ENCODE peak calls at places on chromosomes 4 and X, in seven cellular contexts. D is heart left ventricle, L is psoas muscle, U is fibroblast of pulmonary artery, P is hepatocyte, A is Peyer's patch, E is ascending aorta. K is an unnamed sample.

GRCh38 chr4:173001571-173001970 is 167.0 kb upstream of the GALNT7 start:
- DNase-seq in L (no peak), E (no peak), U (peak; percentile 65), P (no peak), A (no peak), D (no peak), K (no peak)

GRCh38 chr4:139603576-139604387 is 47.8 kb upstream of the SETD7 start:
- DNase-seq in D (peak; percentile 31), U (peak; percentile 76), A (peak; percentile 57), P (peak; percentile 80), E (no peak), L (no peak), K (peak; percentile 39)

GRCh38 chrX:56026816-56027215 is 205.3 kb upstream of the KLF8 start:
- DNase-seq in E (no peak), P (no peak), D (no peak), A (no peak), U (no peak), L (no peak), K (no peak)

GRCh38 chrX:26007462-26007861 is 130.7 kb upstream of the MAGEB18 start:
- DNase-seq in L (no peak), A (no peak), E (no peak), P (no peak), U (no peak), D (no peak), K (no peak)

GRCh38 chr4:172515266-172515879 is 653.2 kb upstream of the GALNT7 start:
- DNase-seq in E (no peak), P (peak; percentile 1), U (peak; percentile 3), L (no peak), D (no peak), A (no peak), K (no peak)

GRCh38 chr4:69823481-69824186 is 36.3 kb downstream of the SULT1E1 start:
- DNase-seq in D (no peak), E (no peak), U (peak; percentile 71), P (peak; percentile 83), A (peak; percentile 81), L (no peak), K (peak; percentile 51)

GRCh38 chrX:121579016-121579760 is 531.8 kb downstream of the GLUD2 start:
- DNase-seq in A (no peak), E (no peak), P (peak; percentile 29), D (no peak), U (peak; percentile 53), L (no peak), K (no peak)

GRCh38 chr4:40662962-40663604 is 33.4 kb upstream of the RBM47 start:
- DNase-seq in L (no peak), P (peak; percentile 65), U (peak; percentile 48), A (no peak), D (no peak), E (no peak), K (peak; percentile 49)

GRCh38 chr4:38562751-38563198 is 101.2 kb upstream of the KLF3 start:
- DNase-seq in D (peak; percentile 63), E (no peak), U (peak; percentile 90), P (no peak), A (peak; percentile 47), L (peak; percentile 27), K (peak; percentile 39)

GRCh38 chrX:48626401-48627298 is 29.4 kb downstream of the WDR13 start:
- DNase-seq in U (no peak), D (no peak), E (no peak), L (no peak), A (peak; percentile 13), P (no peak), K (no peak)

GRCh38 chrX:115966920-115967319 is 203.6 kb upstream of the AGTR2 start:
- DNase-seq in U (no peak), A (no peak), D (no peak), P (no peak), L (no peak), E (no peak), K (no peak)

GRCh38 chrX:39802354-39802753 is 295.4 kb downstream of the BCOR start:
- DNase-seq in A (no peak), E (no peak), D (peak; percentile 18), L (no peak), P (no peak), U (no peak), K (no peak)
- H3K4me3 ChIP-seq in A (no peak overlapping the region), E (no peak overlapping the region), D (no peak overlapping the region), L (no peak overlapping the region), P (no peak overlapping the region), U (no peak overlapping the region), K (no peak overlapping the region)

DNA sequence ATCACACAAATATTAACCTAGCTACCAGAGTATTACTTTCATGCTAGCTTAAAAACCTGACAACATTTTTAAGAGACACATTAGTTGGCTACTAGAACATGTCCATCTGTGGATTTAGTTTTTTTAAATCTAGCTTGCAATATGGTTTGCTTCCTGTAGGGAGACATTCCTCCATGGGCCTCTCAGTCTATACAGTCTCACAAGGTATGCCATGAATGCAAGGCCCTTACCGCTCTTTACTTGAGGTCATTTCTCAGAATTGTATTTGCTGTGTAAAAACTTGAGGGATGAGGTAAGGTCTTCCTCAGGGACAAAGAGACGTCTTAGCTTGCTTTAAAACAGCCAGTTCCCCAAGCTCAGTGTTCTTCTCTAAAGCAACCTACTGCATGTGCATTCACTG is 26.9 kb downstream of the UBA6 start:
- DNase-seq in A (no peak), D (no peak), E (no peak), U (no peak), P (no peak), L (no peak), K (no peak)
- TF ChIP-seq CTCF in A (no peak), D (no peak), E (no peak), U (no peak), P (no peak), L (no peak), K (no peak)

DNA sequence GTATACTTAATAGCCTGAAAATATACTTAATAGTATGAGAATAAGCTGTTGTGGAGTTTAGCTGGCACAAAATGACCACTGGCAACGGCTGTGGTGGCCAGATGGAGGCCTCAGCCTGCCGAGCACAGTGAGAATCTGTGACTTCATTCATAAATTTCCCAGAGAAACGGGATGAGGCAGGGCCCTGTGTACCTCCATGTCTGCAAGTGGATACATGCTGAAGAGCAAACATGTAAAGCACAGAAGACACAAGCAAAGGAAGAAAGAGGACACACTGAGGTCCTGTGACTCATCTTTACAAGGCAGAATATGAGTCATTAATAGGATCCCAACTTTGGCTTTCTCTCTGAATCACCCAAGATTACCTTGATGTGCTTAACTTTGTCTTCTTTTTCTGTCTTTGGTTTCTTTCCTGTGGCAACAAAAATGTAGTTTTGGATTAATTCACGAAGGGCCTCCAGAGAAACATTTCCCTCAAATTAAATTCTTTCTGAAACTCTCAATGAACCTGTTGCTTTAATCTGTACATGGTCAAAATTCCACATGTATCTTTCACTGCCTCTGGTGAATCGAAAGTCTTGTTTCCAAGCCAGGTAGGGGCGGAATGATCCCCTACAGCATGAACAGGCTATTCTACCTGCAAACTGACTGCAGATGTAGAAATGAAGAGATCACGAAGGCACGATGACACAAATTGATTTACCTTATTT is 56.4 kb downstream of the IRF2 start:
- DNase-seq in D (no peak), P (peak; percentile 51), A (no peak), E (no peak), L (no peak), U (peak; percentile 69), K (no peak)
- H3K4me3 ChIP-seq in D (peak overlapping the region; percentile 38), P (no peak overlapping the region), A (peak overlapping the region; percentile 18), E (no peak overlapping the region), L (peak overlapping the region; percentile 15), U (no peak overlapping the region), K (no peak overlapping the region)

GRCh38 chr4:83989835-83990234 is 453.9 kb downstream of the GPAT3 start:
- DNase-seq in U (no peak), P (no peak), D (no peak), E (no peak), L (no peak), A (no peak), K (no peak)
- TF ChIP-seq CTCF in U (no peak), P (no peak), D (no peak), E (no peak), L (no peak), A (no peak), K (no peak)